ENCODE peak calls at places on chromosomes 11 and 22, in six cellular contexts. M is GM12878, I is HepG2, D is H1, Q is HCT116, T is endothelial cell of umbilical vein. V is an unnamed sample.
A peak's percentile ranks its signal among the peaks of the same experiment; 100 is the strongest.

GRCh38 chr11:130904380-130904779 is 11.9 kb downstream of the SNX19 start:
- DNase-seq in M (no peak), I (no peak), D (no peak), Q (no peak), T (no peak), V (no peak)

GRCh38 chr11:30125461-30125860 is 105.4 kb upstream of the FSHB start:
- DNase-seq in M (no peak), I (no peak), D (no peak), Q (no peak), T (no peak), V (no peak)

GRCh38 chr11:72005347-72006260 is 6.9 kb downstream of the IL18BP start:
- DNase-seq in M (no peak), I (no peak), D (no peak), Q (no peak), T (peak; percentile 42), V (no peak)

GRCh38 chr11:133934599-133935550 is 21.9 kb downstream of the IGSF9B start:
- DNase-seq in M (no peak), I (peak; percentile 38), D (no peak), Q (peak; percentile 91), T (no peak), V (no peak)

GRCh38 chr11:37952035-37952434 is 1354.0 kb upstream of the RAG2 start:
- DNase-seq in M (no peak), I (no peak), D (no peak), Q (no peak), T (no peak), V (peak; percentile 32)

GRCh38 chr11:65478411-65479183 is 20.2 kb upstream of the MALAT1 start:
- DNase-seq in M (no peak), I (no peak), D (no peak), Q (no peak), T (no peak), V (no peak)

GRCh38 chr11:17275376-17276235 is 933 bp upstream of the NUCB2 start:
- DNase-seq in M (no peak), I (peak; percentile 48), D (no peak), Q (no peak), T (no peak), V (no peak)

GRCh38 chr11:119100246-119100959 is 1.2 kb downstream of the DPAGT1 start:
- DNase-seq in M (no peak), I (peak; percentile 62), D (no peak), Q (peak; percentile 61), T (peak; percentile 50), V (no peak)

GRCh38 chr22:49550766-49551362 is 276.8 kb downstream of the BRD1 start:
- DNase-seq in M (no peak), I (no peak), D (no peak), Q (no peak), T (no peak), V (no peak)

GRCh38 chr11:47412152-47412746 is 3.9 kb downstream of the SLC39A13 start:
- DNase-seq in M (no peak), I (no peak), D (no peak), Q (peak; percentile 21), T (no peak), V (no peak)

GRCh38 chr11:105215528-105215927 is 76.0 kb upstream of the CARD18 start:
- DNase-seq in M (no peak), I (no peak), D (no peak), Q (no peak), T (no peak), V (no peak)

GRCh38 chr22:40324468-40325305 is 21.6 kb upstream of the ADSL start:
- DNase-seq in M (no peak), I (no peak), D (no peak), Q (no peak), T (no peak), V (no peak)

GRCh38 chr11:108147150-108147549 is 25.8 kb downstream of the ACAT1 start:
- DNase-seq in M (no peak), I (no peak), D (no peak), Q (no peak), T (no peak), V (no peak)

GRCh38 chr22:19974935-19975706 is 33.5 kb upstream of the TXNRD2 start:
- DNase-seq in M (no peak), I (no peak), D (no peak), Q (no peak), T (peak; percentile 68), V (no peak)

GRCh38 chr22:26616650-26617049 is 1.2 kb downstream of the CRYBB1 start:
- DNase-seq in M (no peak), I (no peak), D (no peak), Q (no peak), T (no peak), V (no peak)

GRCh38 chr22:48428556-48429371 is 1398.9 kb downstream of the BRD1 start:
- DNase-seq in M (no peak), I (no peak), D (no peak), Q (no peak), T (no peak), V (no peak)

GRCh38 chr11:75264356-75264755 is 23.8 kb downstream of the TPBGL start:
- DNase-seq in M (no peak), I (no peak), D (no peak), Q (no peak), T (no peak), V (no peak)

GRCh38 chr11:70881948-70882715 is 370.2 kb downstream of the SHANK2 start:
- DNase-seq in M (no peak), I (no peak), D (no peak), Q (no peak), T (no peak), V (no peak)

GRCh38 chr11:86209806-86210657 is 34.5 kb upstream of the EED start:
- DNase-seq in M (no peak), I (peak; percentile 94), D (no peak), Q (no peak), T (no peak), V (no peak)

GRCh38 chr11:30041171-30041570 is 24.3 kb upstream of the KCNA4 start:
- DNase-seq in M (no peak), I (no peak), D (no peak), Q (no peak), T (no peak), V (no peak)

GRCh38 chr22:18987765-18988164 is 51.7 kb upstream of the PRODH start:
- DNase-seq in M (no peak), I (peak; percentile 32), D (peak; percentile 43), Q (no peak), T (no peak), V (no peak)

GRCh38 chr11:57335343-57336110 is at the start of gene SSRP1:
- DNase-seq in M (peak; percentile 47), I (peak; percentile 79), D (no peak), Q (peak; percentile 72), T (peak; percentile 77), V (peak; percentile 45)

GRCh38 chr11:12439615-12440014 is 62.2 kb downstream of the PARVA start:
- DNase-seq in M (no peak), I (no peak), D (no peak), Q (no peak), T (no peak), V (no peak)

GRCh38 chr11:113345978-113346377 is 31.6 kb downstream of the TTC12 start:
- DNase-seq in M (no peak), I (no peak), D (no peak), Q (no peak), T (no peak), V (no peak)

GRCh38 chr11:12764187-12764914 is 90.1 kb downstream of the TEAD1 start:
- DNase-seq in M (no peak), I (no peak), D (no peak), Q (no peak), T (no peak), V (no peak)

GRCh38 chr11:34570584-34570983 is 50.3 kb upstream of the EHF start:
- DNase-seq in M (no peak), I (no peak), D (no peak), Q (no peak), T (no peak), V (no peak)

DNA sequence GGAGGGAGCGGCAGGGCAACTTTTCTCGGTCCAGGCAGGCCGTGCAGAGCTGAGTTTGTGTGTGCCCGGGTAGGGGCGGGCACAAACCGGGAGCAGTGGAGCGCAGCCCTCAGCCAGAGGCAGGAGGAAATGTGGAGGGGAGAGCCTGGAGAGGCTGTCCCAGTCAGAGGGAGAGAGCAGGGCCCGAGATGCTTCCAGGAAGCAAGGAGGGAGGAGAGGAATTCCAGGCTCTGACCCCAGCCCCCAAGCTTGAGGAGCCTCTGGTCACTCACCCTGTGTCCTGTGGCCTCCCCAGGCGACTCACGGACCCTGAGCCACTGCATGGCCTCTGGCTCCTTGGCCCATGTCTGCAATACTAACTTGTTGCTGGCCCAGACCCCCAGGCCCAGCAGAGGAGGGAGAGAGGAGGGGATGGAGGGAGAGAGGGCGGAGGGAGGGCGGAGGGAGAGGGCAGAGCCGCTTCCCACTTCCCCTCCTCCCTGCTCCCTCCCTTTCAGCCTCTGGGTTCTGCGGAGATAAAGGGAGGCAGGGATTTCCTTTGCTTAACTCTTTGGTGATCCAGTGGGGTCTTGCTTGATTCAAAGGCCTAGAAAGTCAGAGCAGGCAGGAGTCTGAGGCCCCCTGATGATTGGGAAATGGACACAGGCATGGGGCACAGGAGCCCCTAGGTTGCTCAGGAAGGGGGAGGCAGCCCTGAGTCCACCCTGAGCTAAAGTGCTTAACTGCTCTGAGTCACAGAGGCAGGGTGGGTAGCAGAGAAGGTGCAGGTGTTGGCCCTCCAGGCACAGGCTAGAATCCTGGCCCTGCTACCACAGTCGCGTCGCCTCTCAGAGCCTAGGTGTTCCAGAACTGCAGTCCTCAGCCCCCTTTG is at the start of gene C1QTNF6:
- DNase-seq in M (no peak), I (no peak), D (no peak), Q (no peak), T (peak; percentile 57), V (no peak)
- TF ChIP-seq EZH2 in M (no peak), I (no peak), D (no peak), Q (no peak), T (no peak), V (no peak)

DNA sequence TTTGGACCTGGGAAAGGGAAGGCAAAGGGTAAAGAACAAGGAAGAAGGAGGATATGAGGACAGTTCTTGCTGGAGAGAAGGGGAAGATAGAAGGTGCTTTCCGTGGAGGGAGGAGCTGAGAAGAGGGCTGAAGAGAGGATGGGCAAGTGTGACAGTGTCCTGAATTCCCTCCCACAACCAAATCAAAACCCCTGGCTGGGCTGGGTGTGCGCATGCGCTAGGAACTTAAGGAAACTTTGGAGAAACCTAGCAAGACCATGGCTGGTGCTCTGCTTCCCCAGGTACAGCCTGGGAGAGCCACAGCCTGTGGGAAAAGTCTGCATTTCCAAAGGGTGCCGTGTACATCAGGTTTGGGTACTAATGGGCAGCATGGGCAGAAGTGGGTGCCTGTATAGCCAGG is 29.0 kb upstream of the FJX1 start:
- DNase-seq in M (no peak), I (no peak), D (no peak), Q (no peak), T (no peak), V (no peak)
- H3K9ac ChIP-seq in M (no peak overlapping the region), I (no peak overlapping the region), D (no peak overlapping the region), Q (no peak overlapping the region), T (no peak overlapping the region), V (no peak overlapping the region)

DNA sequence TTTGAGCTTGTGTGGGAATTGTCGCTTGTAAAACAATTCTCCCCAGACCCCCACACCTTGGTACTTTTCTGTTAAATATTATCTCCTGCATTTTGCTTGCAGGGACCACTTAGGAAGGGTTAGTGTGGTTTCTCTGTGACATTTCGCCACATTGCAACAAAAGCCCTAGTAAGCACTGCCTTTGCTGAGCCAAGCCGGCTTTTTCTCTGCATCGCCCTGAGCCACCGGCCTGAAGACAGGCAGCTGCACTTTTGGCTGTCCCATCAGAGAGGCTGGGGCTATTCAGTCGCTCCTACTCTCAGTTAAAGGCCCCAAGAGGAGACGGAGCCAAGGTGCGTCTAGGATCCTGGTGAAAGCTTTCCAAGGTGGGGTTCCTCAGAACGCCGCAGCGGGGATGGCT is 5.7 kb downstream of the MPPED1 start:
- DNase-seq in M (no peak), I (no peak), D (no peak), Q (no peak), T (no peak), V (no peak)
- TF ChIP-seq POLR2AphosphoS5 in M (no peak), I (no peak), D (no peak), Q (no peak), T (no peak), V (no peak)

GRCh38 chr11:639324-639977 is 2.4 kb downstream of the DRD4 start:
- DNase-seq in M (no peak), I (no peak), D (no peak), Q (no peak), T (no peak), V (no peak)
- TF ChIP-seq EZH2 in M (no peak), I (no peak), D (peak; percentile 33), Q (no peak), T (peak; percentile 98), V (no peak)

V was measured in SK-N-MC.